ENCODE peak calls at places on chromosomes 2 and 18, in four cellular contexts. Y, M, T and I are unnamed samples.

GRCh38 chr18:1078301-1078700 is 173.6 kb downstream of the ADCYAP1 start:
- DNase-seq in Y (no peak), M (no peak), T (no peak), I (no peak)

GRCh38 chr18:62716679-62717058 is 1.3 kb downstream of the PHLPP1 start:
- DNase-seq in Y (peak), M (no peak), T (peak), I (no peak)

GRCh38 chr2:74238879-74239278 is 40.5 kb downstream of the MTHFD2 start:
- DNase-seq in Y (no peak), M (no peak), T (no peak), I (no peak)

GRCh38 chr2:175154670-175155082 is 13.3 kb downstream of the ATF2 start:
- DNase-seq in Y (no peak), M (no peak), T (no peak), I (no peak)

GRCh38 chr2:160266078-160266551 is 66.0 kb upstream of the ITGB6 start:
- DNase-seq in Y (no peak), M (peak), T (no peak), I (no peak)

GRCh38 chr2:121205321-121205942 is 79.6 kb downstream of the TFCP2L1 start:
- DNase-seq in Y (peak), M (no peak), T (no peak), I (no peak)

GRCh38 chr2:120590841-120591240 is 144.8 kb upstream of the GLI2 start:
- DNase-seq in Y (no peak), M (no peak), T (no peak), I (no peak)

GRCh38 chr2:140600116-140600515 is 1530.7 kb downstream of the LRP1B start:
- DNase-seq in Y (no peak), M (no peak), T (no peak), I (no peak)

GRCh38 chr18:35749701-35750100 is 168.2 kb downstream of the GALNT1 start:
- DNase-seq in Y (no peak), M (no peak), T (no peak), I (no peak)

GRCh38 chr2:74653589-74653984 is 460 bp upstream of the SEMA4F start:
- DNase-seq in Y (no peak), M (no peak), T (no peak), I (no peak)

GRCh38 chr2:23012499-23012898 is 372.5 kb upstream of the KLHL29 start:
- DNase-seq in Y (no peak), M (no peak), T (no peak), I (no peak)

GRCh38 chr2:119439574-119440500 is 8.2 kb downstream of the TMEM37 start:
- DNase-seq in Y (no peak), M (no peak), T (no peak), I (no peak)

GRCh38 chr2:196279496-196279895 is 108.1 kb upstream of the STK17B start:
- DNase-seq in Y (no peak), M (no peak), T (no peak), I (no peak)

GRCh38 chr2:240894006-240894405 is 1.9 kb downstream of the MAB21L4 start:
- DNase-seq in Y (no peak), M (no peak), T (no peak), I (no peak)

GRCh38 chr18:56575819-56576663 is 62.4 kb downstream of the TXNL1 start:
- DNase-seq in Y (peak), M (no peak), T (peak), I (peak)

GRCh38 chr2:158339513-158339912 is 117.0 kb downstream of the CCDC148 start:
- DNase-seq in Y (no peak), M (no peak), T (no peak), I (no peak)

GRCh38 chr2:158337018-158337417 is 119.5 kb downstream of the CCDC148 start:
- DNase-seq in Y (no peak), M (no peak), T (no peak), I (no peak)
- TF ChIP-seq MYC in Y (no peak), M (no peak), T (no peak), I (no peak)

DNA sequence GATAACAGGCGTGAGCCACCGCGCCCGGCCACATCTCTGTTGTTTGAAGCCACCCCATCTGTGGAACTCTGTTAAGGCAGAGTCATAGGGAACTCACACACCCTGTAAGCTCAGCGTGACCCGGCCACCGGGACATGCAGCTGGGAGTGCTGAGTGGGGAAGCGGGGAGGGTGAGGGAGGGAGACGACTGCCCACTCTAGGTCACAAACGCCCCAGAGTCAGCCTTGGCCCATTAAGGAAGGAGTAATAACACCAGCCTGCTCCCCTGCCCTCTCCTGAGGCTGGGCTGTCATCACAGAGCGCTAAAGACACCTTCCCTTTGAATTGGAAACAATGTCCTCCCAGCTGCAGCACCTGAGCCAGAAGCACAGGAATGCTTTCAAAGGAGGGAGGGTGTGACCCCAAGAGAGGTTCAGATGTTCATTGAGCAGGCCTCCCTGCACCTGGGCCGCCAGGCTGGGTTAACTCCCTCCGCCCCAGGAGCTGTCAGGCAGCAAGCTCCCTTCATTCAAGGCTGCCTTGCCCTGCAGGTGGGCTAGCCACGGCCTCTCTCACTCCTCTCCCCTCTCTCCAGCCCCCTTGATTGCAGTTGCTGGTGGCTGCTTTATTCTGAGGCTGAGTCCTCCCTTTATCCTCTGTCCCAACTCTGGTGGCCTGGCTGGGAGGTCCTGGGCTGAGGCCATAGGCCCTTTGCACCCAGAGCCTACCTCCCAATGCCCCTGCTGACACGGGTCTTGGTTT is 77.2 kb upstream of the HPCAL1 start:
- DNase-seq in Y (no peak), M (no peak), T (no peak), I (no peak)
- TF ChIP-seq HDAC2 in Y (no peak), M (no peak), T (no peak), I (no peak)

GRCh38 chr2:85787981-85788340 is 34.2 kb downstream of the ATOH8 start:
- DNase-seq in Y (no peak), M (no peak), T (no peak), I (no peak)

GRCh38 chr2:85789271-85789670 is 35.5 kb downstream of the ATOH8 start:
- DNase-seq in Y (no peak), M (no peak), T (no peak), I (no peak)

GRCh38 chr2:85790032-85790431 is 36.2 kb downstream of the ATOH8 start:
- DNase-seq in Y (no peak), M (no peak), T (no peak), I (no peak)

GRCh38 chr2:85787282-85787980 is 33.6 kb downstream of the ATOH8 start:
- DNase-seq in Y (no peak), M (no peak), T (no peak), I (no peak)

GRCh38 chr2:85788603-85789002 is 34.8 kb downstream of the ATOH8 start:
- DNase-seq in Y (no peak), M (no peak), T (no peak), I (no peak)
- TF ChIP-seq SMC3 in Y (no peak), M (no peak), T (no peak), I (no peak)

GRCh38 chr2:15253817-15254216 is 307.3 kb downstream of the NBAS start:
- DNase-seq in Y (no peak), M (no peak), T (no peak), I (no peak)
- TF ChIP-seq MYC in Y (no peak), M (no peak), T (no peak), I (no peak)

GRCh38 chr2:85766214-85766613 is 12.4 kb downstream of the ATOH8 start:
- DNase-seq in Y (no peak), M (no peak), T (no peak), I (no peak)
- TF ChIP-seq HDAC2 in Y (no peak), M (no peak), T (no peak), I (no peak)

DNA sequence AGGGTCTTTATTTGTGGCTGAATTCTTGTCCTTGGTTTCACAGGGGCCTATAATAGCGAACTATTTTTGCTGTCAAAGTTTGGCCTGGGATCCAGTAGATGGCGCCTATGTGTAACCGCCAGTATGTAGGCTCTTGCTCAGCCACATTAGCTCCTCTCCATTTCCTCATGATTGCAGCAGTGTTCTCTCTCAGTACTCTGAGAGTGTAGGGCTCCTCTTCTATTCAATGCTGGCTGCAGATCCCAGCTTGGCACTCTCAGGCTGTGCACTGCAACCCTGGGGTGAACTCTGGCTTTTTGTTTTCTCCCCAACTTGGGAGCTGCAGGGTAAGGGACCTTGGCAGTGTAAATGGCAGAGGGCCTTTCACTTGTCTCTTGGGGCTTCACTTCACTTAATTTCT is 344.6 kb upstream of the CHAC2 start:
- DNase-seq in Y (peak), M (no peak), T (no peak), I (peak)
- TF ChIP-seq SMC3 in Y (peak), M (peak), T (peak), I (peak)

GRCh38 chr2:166334800-166335199 is 40.9 kb downstream of the SCN9A start:
- DNase-seq in Y (no peak), M (no peak), T (no peak), I (peak)
- TF ChIP-seq MYC in Y (no peak), M (no peak), T (no peak), I (no peak)

DNA sequence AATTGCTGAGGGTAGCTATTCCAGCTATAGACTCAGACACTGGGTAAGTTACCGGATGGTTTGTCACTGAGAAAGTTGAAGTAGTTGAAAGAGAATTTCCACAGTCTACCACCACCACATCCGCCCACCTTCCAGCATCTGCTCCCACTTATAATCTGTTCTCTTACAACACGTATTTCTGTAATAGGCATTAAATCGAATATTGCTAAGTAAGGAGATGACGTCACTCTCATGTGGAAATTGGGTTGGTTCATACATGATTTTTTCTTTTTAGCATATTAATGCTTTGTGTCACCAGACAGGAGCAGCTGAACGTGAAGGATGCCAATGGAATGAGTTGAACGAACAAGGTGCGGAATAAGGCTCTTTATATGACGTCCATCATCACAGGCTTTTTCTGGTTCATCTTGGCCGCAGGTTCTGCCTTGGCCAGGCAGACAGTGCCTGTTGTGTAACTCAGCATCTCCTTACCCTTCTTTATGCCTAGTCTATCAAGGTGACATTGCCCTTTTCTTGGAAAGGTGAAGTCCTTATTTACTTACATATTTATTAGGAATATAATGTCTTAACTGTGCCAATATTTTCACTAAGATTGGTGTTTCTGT is 45.9 kb downstream of the THUMPD2 start:
- DNase-seq in Y (no peak), M (no peak), T (no peak), I (no peak)
- TF ChIP-seq HDAC2 in Y (no peak), M (no peak), T (no peak), I (no peak)